ENCODE peak calls at places on chromosomes 1 and 21, in nine cellular contexts. W, P, A, B, J, G, D, N and I are unnamed samples. For H3K4me1, the result is how much of the 10 kb centered on the place peaks cover.

GRCh38 chr1:91764471-91765115 is 121.4 kb downstream of the TGFBR3 start:
- DNase-seq in A (no peak), G (no peak), B (no peak), W (no peak), N (no peak), P (no peak), J (no peak), D (no peak), I (no peak)

GRCh38 chr1:109619655-109620395 is at the start of gene AMPD2:
- DNase-seq in B (peak), G (peak), D (peak), J (peak), A (peak), P (peak), N (peak), W (peak), I (peak)

GRCh38 chr1:43774359-43774758 is 67.0 kb downstream of the ST3GAL3 start:
- DNase-seq in W (no peak), N (peak), P (no peak), G (no peak), D (no peak), A (no peak), B (no peak), J (no peak), I (no peak)

GRCh38 chr1:59298710-59299346 is 1.9 kb downstream of the FGGY start:
- DNase-seq in J (no peak), P (peak), D (no peak), A (no peak), W (no peak), G (no peak), B (peak), N (peak), I (no peak)

GRCh38 chr1:207579436-207579799 is 65.5 kb upstream of the CR1L start:
- DNase-seq in N (peak), A (peak), J (peak), W (peak), D (no peak), P (peak), G (peak), B (peak), I (peak)

GRCh38 chr1:26165126-26165892 is 3.5 kb downstream of the C1orf232 start:
- DNase-seq in N (no peak), A (no peak), W (no peak), G (no peak), D (no peak), P (no peak), B (no peak), J (no peak), I (no peak)

GRCh38 chr1:80217377-80217986 is 1211.0 kb upstream of the ADGRL4 start:
- DNase-seq in W (peak), A (peak), N (peak), J (no peak), P (peak), G (peak), D (no peak), B (peak), I (no peak)

GRCh38 chr1:218705911-218706893 is 361.1 kb downstream of the TGFB2 start:
- DNase-seq in P (peak), J (no peak), W (peak), G (no peak), N (peak), D (no peak), B (peak), A (no peak), I (no peak)

GRCh38 chr1:96698332-96698983 is 23.1 kb upstream of the PTBP2 start:
- DNase-seq in G (no peak), B (no peak), P (no peak), A (no peak), D (no peak), W (no peak), J (no peak), N (no peak), I (no peak)

GRCh38 chr1:107467286-107467685 is 326.4 kb downstream of the NTNG1 start:
- DNase-seq in N (no peak), J (no peak), D (no peak), W (no peak), P (no peak), A (no peak), G (no peak), B (no peak), I (no peak)

GRCh38 chr1:40650075-40650474 is 15.4 kb downstream of the RIMS3 start:
- DNase-seq in B (no peak), D (no peak), N (no peak), J (no peak), W (no peak), P (no peak), A (no peak), G (no peak), I (no peak)

GRCh38 chr21:15729346-15729673 is 472 bp upstream of the USP25 start:
- DNase-seq in P (no peak), N (no peak), A (no peak), J (no peak), B (no peak), G (no peak), D (no peak), W (no peak), I (no peak)

GRCh38 chr1:85577421-85578320 is 2.9 kb upstream of the CCN1 start:
- DNase-seq in W (peak), P (peak), J (no peak), A (no peak), B (no peak), D (peak), N (no peak), G (no peak), I (no peak)

GRCh38 chr1:150221552-150221951 is 14.4 kb downstream of the ANP32E start:
- DNase-seq in A (no peak), B (peak), W (no peak), J (no peak), G (no peak), D (no peak), P (peak), N (peak), I (no peak)

GRCh38 chr1:68142461-68142860 is 89.9 kb downstream of the WLS start:
- DNase-seq in W (no peak), J (no peak), A (no peak), G (no peak), N (no peak), D (no peak), B (no peak), P (no peak), I (no peak)

GRCh38 chr1:172138636-172139035 is 281.8 kb upstream of the C1orf105 start:
- DNase-seq in N (no peak), J (no peak), D (no peak), B (no peak), G (no peak), W (no peak), A (no peak), P (no peak), I (no peak)

GRCh38 chr1:59214764-59215208 is 82.1 kb upstream of the FGGY start:
- DNase-seq in G (no peak), P (peak), J (no peak), D (peak), N (peak), A (peak), B (no peak), W (no peak), I (no peak)

GRCh38 chr1:176243746-176244145 is 36.7 kb upstream of the COP1 start:
- DNase-seq in A (no peak), N (no peak), B (no peak), D (no peak), P (no peak), G (no peak), W (no peak), J (no peak), I (no peak)

GRCh38 chr1:97271906-97272788 is 550.6 kb downstream of the PTBP2 start:
- DNase-seq in A (no peak), G (no peak), B (no peak), P (peak), N (peak), W (no peak), D (no peak), J (no peak), I (no peak)

GRCh38 chr1:169708633-169709032 is 2.8 kb downstream of the SELL start:
- DNase-seq in D (no peak), J (no peak), W (no peak), P (no peak), A (no peak), N (no peak), G (no peak), B (no peak), I (no peak)

GRCh38 chr1:169707917-169708604 is 3.4 kb downstream of the SELL start:
- DNase-seq in D (no peak), B (no peak), G (no peak), W (no peak), A (no peak), N (no peak), P (no peak), J (no peak), I (peak)

GRCh38 chr1:169712309-169712631 is 850 bp upstream of the SELL start:
- DNase-seq in P (no peak), D (no peak), G (no peak), B (no peak), A (no peak), W (no peak), J (no peak), N (no peak), I (no peak)

GRCh38 chr1:169711469-169712308 is at the start of gene SELL:
- DNase-seq in W (peak), P (peak), A (peak), J (peak), N (peak), B (peak), D (peak), G (peak), I (peak)
- H3K4me3 ChIP-seq in W (peak), P (peak), A (peak), J (peak), N (peak), B (peak), D (peak), G (no peak), I (peak)

DNA sequence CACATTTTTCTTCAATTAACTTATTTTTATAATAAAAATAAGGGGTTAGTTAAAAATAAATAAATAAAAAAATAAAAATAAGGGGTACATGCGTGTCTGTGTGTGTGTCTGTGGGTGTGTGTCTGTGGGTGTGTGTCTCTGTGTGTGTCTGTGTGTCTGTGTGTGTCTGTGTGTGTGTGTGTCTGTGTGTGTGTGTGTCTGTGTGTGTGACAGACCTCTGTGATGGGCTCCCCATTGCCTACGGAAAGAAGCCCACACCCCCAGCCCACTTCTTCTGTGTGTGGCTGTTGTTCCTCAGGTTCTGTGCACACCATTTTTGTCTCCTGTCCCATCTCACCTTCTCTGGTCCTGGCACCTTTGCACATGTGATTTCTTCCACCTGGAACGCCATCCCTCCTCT is 9.9 kb downstream of the PHLDA3 start:
- DNase-seq in N (no peak), J (no peak), G (no peak), A (no peak), D (no peak), W (no peak), B (no peak), P (no peak), I (no peak)
- H3K4me1 ChIP-seq in N (half or more), J (under half), G (under half), A (under half), D (under half), W (half or more), B (half or more), P (half or more), I (under half)

DNA sequence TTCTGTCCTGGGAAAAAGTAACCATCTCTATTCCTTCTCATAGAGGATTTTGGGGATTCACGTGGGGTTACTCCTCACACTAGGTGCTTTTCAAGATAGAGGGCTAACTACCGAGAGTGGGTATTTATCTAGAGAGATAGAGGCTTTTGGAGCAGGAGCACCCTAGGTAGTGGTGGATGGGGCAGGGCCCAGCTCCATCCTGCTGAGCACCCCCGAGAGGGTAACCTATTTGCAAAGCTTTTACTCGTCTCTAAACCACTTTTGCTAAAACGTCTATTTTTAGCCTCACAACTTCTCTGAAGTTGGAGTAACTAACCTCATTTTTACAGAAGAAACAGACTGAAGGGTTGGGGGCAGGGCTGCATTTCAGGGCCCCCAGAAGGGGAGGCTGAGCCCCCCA is 12.3 kb upstream of the PIK3CD start:
- DNase-seq in A (no peak), W (no peak), G (no peak), N (no peak), B (no peak), J (no peak), P (no peak), D (no peak), I (no peak)
- H3K4me3 ChIP-seq in A (no peak), W (no peak), G (no peak), N (no peak), B (no peak), J (no peak), P (no peak), D (no peak), I (no peak)

DNA sequence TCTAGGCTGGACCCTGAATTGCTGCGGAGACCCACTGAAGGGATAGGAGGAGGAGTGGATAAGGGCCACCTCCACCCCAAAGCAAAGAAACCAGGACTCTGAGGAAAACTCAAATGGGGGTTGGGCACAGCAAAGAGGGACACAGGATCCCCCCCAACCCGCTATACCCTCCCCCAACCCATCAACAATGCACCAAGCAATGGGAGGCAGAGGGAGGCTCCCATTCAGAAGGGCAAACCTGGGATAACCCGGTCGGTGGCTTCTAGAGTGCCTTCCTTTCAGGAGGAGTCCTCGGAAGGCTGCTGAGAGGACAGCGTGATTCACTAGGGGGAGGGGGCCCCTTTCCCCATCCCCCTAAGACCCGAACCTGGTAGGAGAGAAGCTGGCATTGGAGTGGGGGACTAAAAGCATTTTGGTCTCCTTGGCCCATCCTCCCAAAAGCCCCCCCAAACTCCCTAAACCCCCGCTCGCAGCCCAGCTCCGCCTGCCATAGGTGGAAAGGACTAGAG is 1.3 kb downstream of the MEF2D start:
- DNase-seq in D (no peak), G (no peak), N (peak), B (no peak), A (no peak), P (peak), J (no peak), W (no peak), I (no peak)
- H3K4me1 ChIP-seq in D (under half), G (under half), N (half or more), B (half or more), A (under half), P (half or more), J (half or more), W (half or more), I (half or more)

GRCh38 chr1:247760456-247760855 is at the start of gene OR1C1:
- DNase-seq in W (no peak), A (no peak), J (no peak), B (no peak), P (no peak), D (no peak), G (no peak), N (no peak), I (no peak)
- H3K4me3 ChIP-seq in W (no peak), A (no peak), J (no peak), B (no peak), P (no peak), D (no peak), G (no peak), N (no peak), I (no peak)

DNA sequence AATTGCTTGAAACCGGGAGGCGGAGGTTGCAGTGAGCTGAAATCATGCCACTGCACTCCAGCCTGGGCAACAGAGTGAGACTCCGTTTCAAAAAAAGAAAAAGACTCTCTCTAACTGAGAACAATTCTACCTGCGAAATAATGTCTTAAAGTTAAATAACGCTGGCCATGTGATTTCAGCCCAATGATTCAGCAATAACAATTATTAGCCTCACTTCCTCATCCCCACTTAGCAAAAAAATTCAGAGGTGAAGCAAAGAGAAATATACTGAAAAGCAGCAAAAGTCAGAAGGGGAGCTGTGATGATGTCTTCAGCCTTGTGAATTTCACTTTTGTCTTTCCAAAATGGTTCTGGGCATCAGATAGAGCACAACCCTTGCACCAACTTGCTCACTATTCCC is 79.9 kb upstream of the IPO9 start:
- DNase-seq in D (no peak), J (no peak), B (no peak), W (no peak), P (no peak), A (no peak), N (no peak), G (no peak), I (no peak)
- H3K4me1 ChIP-seq in D (under half), J (under half), B (under half), W (under half), P (half or more), A (under half), N (under half), G (under half), I (under half)

GRCh38 chr1:7902478-7903084 is 38.1 kb downstream of the TNFRSF9 start:
- DNase-seq in N (peak), W (peak), J (peak), D (peak), P (peak), B (peak), A (peak), G (peak), I (peak)
- H3K4me3 ChIP-seq in N (peak), W (no peak), J (no peak), D (no peak), P (no peak), B (peak), A (no peak), G (no peak), I (peak)